ENCODE peak calls at places on chromosomes 16 and 17, in seven cellular contexts. I is iPS DF 6.9; X is fibroblast of lung; M is brain microvascular endothelial cell; S is fibroblast of villous mesenchyme; Y is MG63; W is CD4-positive, CD25-positive, alpha-beta regulatory T cell. R is an unnamed sample.
A peak's percentile ranks its signal among the peaks of the same experiment; 100 is the strongest.

GRCh38 chr17:60415146-60415545 is 7.1 kb upstream of the CHCT1 start:
- DNase-seq in I (no peak), X (no peak), M (no peak), S (no peak), Y (no peak), W (no peak), R (no peak)

GRCh38 chr16:66188786-66189725 is 177.4 kb upstream of the CDH5 start:
- DNase-seq in I (no peak), X (peak; percentile 82), M (peak; percentile 2), S (peak; percentile 39), Y (peak; percentile 72), W (no peak), R (no peak)

GRCh38 chr17:7283471-7284216 is 2.1 kb downstream of the SLC2A4 start:
- DNase-seq in I (no peak), X (no peak), M (no peak), S (no peak), Y (no peak), W (no peak), R (no peak)

GRCh38 chr17:6413073-6413472 is 21.8 kb downstream of the AIPL1 start:
- DNase-seq in I (no peak), X (peak; percentile 42), M (no peak), S (peak; percentile 50), Y (no peak), W (peak; percentile 8), R (peak; percentile 37)

GRCh38 chr16:19463468-19464315 is 46.0 kb downstream of the TMC5 start:
- DNase-seq in I (no peak), X (no peak), M (no peak), S (no peak), Y (peak; percentile 40), W (no peak), R (no peak)

GRCh38 chr16:81319221-81319912 is 4.6 kb downstream of the GAN start:
- DNase-seq in I (no peak), X (peak; percentile 83), M (peak; percentile 81), S (peak; percentile 87), Y (peak; percentile 56), W (no peak), R (no peak)

GRCh38 chr17:50675190-50675589 is 32.5 kb downstream of the ANKRD40 start:
- DNase-seq in I (no peak), X (no peak), M (no peak), S (no peak), Y (no peak), W (no peak), R (no peak)

GRCh38 chr17:81256616-81257015 is 17.5 kb downstream of the NDUFAF8 start:
- DNase-seq in I (no peak), X (peak; percentile 61), M (peak; percentile 7), S (peak; percentile 30), Y (peak; percentile 71), W (no peak), R (no peak)

GRCh38 chr16:55330726-55331647 is 7.0 kb downstream of the IRX6 start:
- DNase-seq in I (no peak), X (no peak), M (no peak), S (no peak), Y (no peak), W (no peak), R (no peak)

GRCh38 chr17:43942286-43942685 is at the start of gene PPY:
- DNase-seq in I (no peak), X (no peak), M (no peak), S (no peak), Y (no peak), W (no peak), R (no peak)

GRCh38 chr17:4881761-4882555 is 17.4 kb upstream of the C17orf107 start:
- DNase-seq in I (no peak), X (peak; percentile 14), M (peak; percentile 14), S (peak; percentile 33), Y (no peak), W (peak; percentile 70), R (peak; percentile 23)

GRCh38 chr16:86202760-86203426 is 303.9 kb downstream of the IRF8 start:
- DNase-seq in I (no peak), X (no peak), M (no peak), S (no peak), Y (no peak), W (no peak), R (no peak)

GRCh38 chr16:4142268-4142667 is 26.0 kb upstream of the ADCY9 start:
- DNase-seq in I (no peak), X (no peak), M (no peak), S (no peak), Y (no peak), W (peak; percentile 25), R (no peak)

GRCh38 chr16:83966153-83966696 is 1.8 kb upstream of the NECAB2 start:
- DNase-seq in I (no peak), X (no peak), M (no peak), S (no peak), Y (no peak), W (no peak), R (no peak)

GRCh38 chr16:59633996-59634579 is 900.0 kb upstream of the GOT2 start:
- DNase-seq in I (no peak), X (peak; percentile 91), M (peak; percentile 62), S (peak; percentile 35), Y (peak; percentile 16), W (no peak), R (no peak)

GRCh38 chr17:75090871-75091854 is 3.4 kb downstream of the SLC16A5 start:
- DNase-seq in I (no peak), X (no peak), M (no peak), S (no peak), Y (no peak), W (no peak), R (no peak)

GRCh38 chr17:6205525-6205924 is 135.3 kb downstream of the WSCD1 start:
- DNase-seq in I (no peak), X (no peak), M (no peak), S (no peak), Y (no peak), W (no peak), R (no peak)

GRCh38 chr17:30323895-30324319 is 9.9 kb downstream of the TMIGD1 start:
- DNase-seq in I (no peak), X (peak; percentile 49), M (peak; percentile 70), S (peak; percentile 18), Y (peak; percentile 85), W (no peak), R (peak; percentile 46)

GRCh38 chr16:14362774-14363371 is 267.2 kb downstream of the PARN start:
- DNase-seq in I (no peak), X (peak; percentile 69), M (peak; percentile 21), S (peak; percentile 34), Y (peak; percentile 67), W (no peak), R (no peak)

GRCh38 chr16:86363057-86363490 is 147.3 kb upstream of the FOXF1 start:
- DNase-seq in I (no peak), X (peak; percentile 97), M (peak; percentile 75), S (peak; percentile 98), Y (peak; percentile 99), W (no peak), R (no peak)

GRCh38 chr17:83135692-83136091 is 56.3 kb downstream of the METRNL start:
- DNase-seq in I (no peak), X (no peak), M (no peak), S (no peak), Y (no peak), W (no peak), R (no peak)

GRCh38 chr17:74484066-74484465 is 17.6 kb downstream of the CD300A start:
- DNase-seq in I (no peak), X (no peak), M (no peak), S (no peak), Y (no peak), W (no peak), R (no peak)

GRCh38 chr17:75065562-75066151 is 18.6 kb downstream of the KCTD2 start:
- DNase-seq in I (no peak), X (peak; percentile 37), M (no peak), S (no peak), Y (no peak), W (no peak), R (no peak)

GRCh38 chr17:81811705-81812570 is 8.0 kb downstream of the GCGR start:
- DNase-seq in I (no peak), X (no peak), M (no peak), S (no peak), Y (no peak), W (no peak), R (no peak)

GRCh38 chr16:86786338-86786737 is 208.0 kb downstream of the FOXL1 start:
- DNase-seq in I (no peak), X (no peak), M (no peak), S (no peak), Y (no peak), W (no peak), R (no peak)

GRCh38 chr17:27549251-27549919 is 81.6 kb upstream of the LGALS9 start:
- DNase-seq in I (no peak), X (no peak), M (no peak), S (no peak), Y (no peak), W (no peak), R (no peak)

DNA sequence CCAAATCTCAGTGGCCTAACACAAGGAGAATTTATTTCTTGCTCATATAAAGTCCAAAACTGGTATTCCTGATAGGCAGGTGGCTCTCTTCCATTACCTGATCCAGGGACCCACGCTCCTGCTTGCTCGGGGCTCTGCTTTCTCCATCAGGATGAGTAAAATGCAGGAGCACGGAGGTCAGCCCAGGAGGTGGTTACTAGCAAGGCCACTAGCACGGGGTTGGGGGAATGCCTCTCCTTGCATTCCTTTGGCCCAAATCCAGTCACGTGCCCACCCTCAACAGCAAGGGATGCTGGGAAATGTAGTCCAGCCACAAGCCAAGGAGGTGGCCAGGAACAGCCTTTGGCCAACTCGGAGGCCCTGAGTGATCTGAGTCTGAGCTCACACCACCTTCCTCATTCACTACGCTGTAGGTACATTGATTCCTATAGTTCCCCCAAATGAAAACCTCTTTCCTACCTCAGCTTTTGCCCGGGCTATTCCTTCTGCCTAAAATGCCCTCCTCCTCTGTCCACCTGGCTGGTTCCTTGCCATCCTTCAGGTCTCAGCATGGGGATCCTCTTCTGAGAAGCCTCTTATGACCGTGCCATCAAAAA is 38.3 kb upstream of the HAPSTR1 start:
- DNase-seq in I (peak; percentile 93), X (peak; percentile 79), M (peak; percentile 81), S (peak; percentile 88), Y (peak; percentile 38), W (no peak), R (no peak)
- H3K4me3 ChIP-seq in I (no peak overlapping the region), X (no peak overlapping the region), M (no peak overlapping the region), S (peak overlapping the region; percentile 23), Y (no peak overlapping the region), W (no peak overlapping the region), R (no peak overlapping the region)

DNA sequence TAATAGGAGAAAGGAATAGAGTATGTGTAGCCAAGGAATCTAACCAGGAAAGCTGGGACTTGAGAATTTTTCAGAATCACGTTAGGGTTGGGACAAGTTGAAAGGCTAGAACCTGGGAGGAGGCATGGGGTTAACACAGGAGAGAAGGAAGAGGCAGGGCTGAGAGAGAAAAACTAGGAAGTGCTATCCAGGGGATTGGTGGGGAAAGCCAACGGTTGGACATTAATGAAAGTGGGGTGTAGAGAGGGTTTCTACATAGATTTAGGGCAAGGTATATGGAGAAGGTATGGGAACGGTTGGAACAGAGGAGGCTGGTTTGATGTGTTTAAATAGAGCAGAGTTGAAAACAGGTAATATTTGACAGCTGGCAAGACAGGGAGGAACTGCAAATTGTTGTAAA is 2.7 kb downstream of the SRRM2 start:
- DNase-seq in I (no peak), X (no peak), M (no peak), S (no peak), Y (no peak), W (no peak), R (no peak)
- H3K4me3 ChIP-seq in I (no peak overlapping the region), X (peak overlapping the region; percentile 80), M (no peak overlapping the region), S (peak overlapping the region; percentile 74), Y (peak overlapping the region; percentile 95), W (peak overlapping the region; percentile 98), R (no peak overlapping the region)

GRCh38 chr17:13919818-13920217 is 149.5 kb upstream of the COX10 start:
- DNase-seq in I (no peak), X (peak; percentile 6), M (no peak), S (no peak), Y (no peak), W (no peak), R (no peak)
- H3K4me3 ChIP-seq in I (no peak overlapping the region), X (no peak overlapping the region), M (no peak overlapping the region), S (no peak overlapping the region), Y (no peak overlapping the region), W (no peak overlapping the region), R (no peak overlapping the region)

GRCh38 chr16:88763502-88764053 is 21.4 kb downstream of the PIEZO1 start:
- DNase-seq in I (no peak), X (no peak), M (no peak), S (no peak), Y (no peak), W (no peak), R (no peak)
- H3K4me3 ChIP-seq in I (no peak overlapping the region), X (no peak overlapping the region), M (no peak overlapping the region), S (no peak overlapping the region), Y (no peak overlapping the region), W (no peak overlapping the region), R (no peak overlapping the region)